ENCODE peak calls at places on chromosome 15, in nine cellular contexts. N is NB4, C is brain microvascular endothelial cell, X is Kasumi-1, W is Calu3, E is HT1080, O is NCI-H2081, P is LoVo, G is adrenal gland. B is an unnamed sample.

GRCh38 chr15:78167227-78167888 is 18.2 kb downstream of the IDH3A start:
- DNase-seq in O (no peak), W (no peak), G (no peak), P (no peak), C (no peak), N (no peak), E (no peak), X (no peak), B (no peak)

GRCh38 chr15:75702431-75702830 is 10.2 kb downstream of the CSPG4 start:
- DNase-seq in W (no peak), E (no peak), G (no peak), O (no peak), N (peak), X (no peak), P (no peak), C (no peak), B (no peak)

GRCh38 chr15:35306361-35306981 is 221.4 kb upstream of the NANOGP8 start:
- DNase-seq in N (no peak), O (peak), E (peak), C (peak), X (no peak), W (peak), P (no peak), G (peak), B (no peak)

GRCh38 chr15:88166330-88166993 is 90.1 kb downstream of the NTRK3 start:
- DNase-seq in N (peak), G (peak), X (peak), P (peak), O (no peak), W (peak), C (no peak), E (no peak), B (peak)

GRCh38 chr15:33084661-33085060 is 109.9 kb downstream of the FMN1 start:
- DNase-seq in W (no peak), X (no peak), C (no peak), E (no peak), N (no peak), P (no peak), G (no peak), O (no peak), B (no peak)

GRCh38 chr15:50166216-50166615 is 15.8 kb upstream of the SLC27A2 start:
- DNase-seq in E (peak), W (no peak), N (peak), O (no peak), X (no peak), G (no peak), C (peak), P (no peak), B (no peak)

GRCh38 chr15:88433046-88433685 is 34.0 kb downstream of the MRPL46 start:
- DNase-seq in G (no peak), N (no peak), P (no peak), W (no peak), X (no peak), E (no peak), O (no peak), C (no peak), B (no peak)

GRCh38 chr15:93974804-93975481 is 256.4 kb upstream of the MCTP2 start:
- DNase-seq in N (peak), G (peak), P (peak), W (no peak), C (peak), E (peak), X (peak), O (peak), B (peak)

GRCh38 chr15:87369269-87369668 is 887.3 kb downstream of the NTRK3 start:
- DNase-seq in W (no peak), G (no peak), E (peak), C (peak), O (no peak), P (no peak), N (no peak), X (no peak), B (no peak)

GRCh38 chr15:82595203-82595602 is 52.0 kb downstream of the CPEB1 start:
- DNase-seq in W (no peak), G (no peak), O (no peak), P (no peak), X (no peak), C (no peak), E (no peak), N (no peak), B (no peak)

GRCh38 chr15:69758810-69759410 is 306.3 kb downstream of the RPLP1 start:
- DNase-seq in O (no peak), C (peak), X (peak), W (no peak), P (no peak), E (peak), N (peak), G (peak), B (no peak)

GRCh38 chr15:75662823-75663519 is 15.3 kb downstream of the SNX33 start:
- DNase-seq in N (no peak), G (no peak), X (no peak), P (no peak), E (no peak), C (no peak), O (no peak), W (no peak), B (no peak)

GRCh38 chr15:49301562-49301961 is 121.5 kb upstream of the FGF7 start:
- DNase-seq in N (no peak), C (no peak), X (no peak), O (no peak), W (no peak), P (no peak), G (no peak), E (peak), B (no peak)

B was measured in HepG2.